ENCODE peak calls at places on chromosomes 2 and 18, in nine cellular contexts. G, Y, W, J, P, C, U, R and M are unnamed samples.
A peak's percentile ranks its signal among the peaks of the same experiment; 100 is the strongest.

GRCh38 chr2:213766465-213766891 is 482.2 kb downstream of the SPAG16 start:
- DNase-seq in P (peak; percentile 34), W (no peak), Y (no peak), R (no peak), C (no peak), U (no peak), J (no peak), G (peak; percentile 85), M (no peak)

GRCh38 chr2:180573951-180574350 is 406.5 kb upstream of the UBE2E3 start:
- DNase-seq in W (no peak), Y (no peak), P (peak; percentile 65), R (no peak), J (no peak), U (no peak), C (no peak), G (no peak), M (peak; percentile 31)

GRCh38 chr2:179859523-179859922 is 1.9 kb downstream of the ZNF385B start:
- DNase-seq in Y (no peak), P (no peak), R (no peak), J (no peak), U (no peak), C (no peak), G (no peak), W (no peak), M (no peak)

GRCh38 chr18:754666-755065 is 42.2 kb upstream of the ENOSF1 start:
- DNase-seq in W (no peak), C (no peak), P (peak; percentile 60), G (no peak), U (no peak), R (no peak), J (no peak), Y (no peak), M (no peak)

GRCh38 chr2:197294260-197294659 is 16.3 kb downstream of the ANKRD44 start:
- DNase-seq in G (no peak), C (no peak), R (peak; percentile 47), Y (no peak), P (no peak), J (no peak), U (no peak), W (no peak), M (no peak)

GRCh38 chr2:220835563-220835962 is 736.5 kb downstream of the EPHA4 start:
- DNase-seq in G (no peak), R (no peak), J (no peak), C (no peak), P (no peak), Y (no peak), U (no peak), W (no peak), M (no peak)

GRCh38 chr2:237236188-237236587 is 150.5 kb downstream of the COPS8 start:
- DNase-seq in G (no peak), C (no peak), P (peak; percentile 50), Y (no peak), U (no peak), R (no peak), J (no peak), W (no peak), M (no peak)

GRCh38 chr2:95385570-95385984 is 16.9 kb upstream of the FAHD2A start:
- DNase-seq in P (no peak), W (no peak), Y (peak; percentile 52), U (no peak), R (no peak), G (no peak), J (no peak), C (no peak), M (no peak)

GRCh38 chr2:171297951-171298350 is 135.8 kb downstream of the METTL8 start:
- DNase-seq in U (no peak), G (no peak), W (no peak), Y (no peak), J (no peak), P (peak; percentile 90), R (no peak), C (no peak), M (peak; percentile 89)

GRCh38 chr2:109647636-109648035 is 33.5 kb downstream of the SOWAHC start:
- DNase-seq in Y (no peak), R (no peak), J (no peak), G (no peak), P (peak; percentile 81), W (no peak), U (no peak), C (no peak), M (peak; percentile 79)

GRCh38 chr2:217622205-217622621 is 380.6 kb downstream of the TNS1 start:
- DNase-seq in Y (no peak), U (no peak), J (no peak), W (peak; percentile 37), C (no peak), P (peak; percentile 10), G (no peak), R (no peak), M (peak; percentile 72)

GRCh38 chr2:106159867-106160785 is 34.0 kb downstream of the UXS1 start:
- DNase-seq in J (peak; percentile 51), C (no peak), P (no peak), Y (no peak), G (no peak), U (no peak), R (peak; percentile 55), W (no peak), M (no peak)

GRCh38 chr2:240960963-240961876 is 37.2 kb upstream of the SNED1 start:
- DNase-seq in W (no peak), R (no peak), U (no peak), P (no peak), C (no peak), Y (peak; percentile 46), J (no peak), G (no peak), M (no peak)

GRCh38 chr18:44946529-44947113 is 265.9 kb downstream of the SETBP1 start:
- DNase-seq in G (no peak), C (peak; percentile 7), W (peak; percentile 37), U (no peak), P (no peak), Y (no peak), R (no peak), J (no peak), M (no peak)

GRCh38 chr2:235594041-235594440 is 100.2 kb downstream of the AGAP1 start:
- DNase-seq in R (no peak), U (peak; percentile 88), G (peak; percentile 83), J (no peak), W (peak; percentile 83), Y (no peak), C (peak; percentile 24), P (peak; percentile 89), M (peak; percentile 77)

GRCh38 chr2:130152816-130153595 is 8.1 kb upstream of the CCDC74B start:
- DNase-seq in J (no peak), R (no peak), C (no peak), G (no peak), P (no peak), U (no peak), Y (peak; percentile 24), W (no peak), M (no peak)

GRCh38 chr18:79947054-79947755 is 4.2 kb downstream of the SLC66A2 start:
- DNase-seq in J (no peak), P (no peak), G (no peak), W (no peak), U (no peak), C (no peak), Y (no peak), R (no peak), M (no peak)